ENCODE peak calls at places on chromosomes 11 and 22, in ten cellular contexts. One of them, this sample, is unnamed.
A peak's percentile ranks its signal among the peaks of the same experiment; 100 is the strongest.

GRCh38 chr11:10922944-10923343 is 65.1 kb upstream of the ZBED5 start:
- DNase-seq in NCI-H748 treated with DMSO at 0.1 percent for 48 hours: no peak
- DNase-seq in T follicular helper cell: no peak
- DNase-seq in activated naive CD4-positive, alpha-beta T cell treated with Interleukin-2 at 50 U/mL for 16 hours: no peak
- DNase-seq in coronary artery: no peak
- DNase-seq in GM04504: no peak
- DNase-seq in ELF-1: no peak
- DNase-seq in activated T-cell treated with anti-CD3 and anti-CD28 coated beads for 1 hour: no peak
- DNase-seq in stimulated activated naive B cell treated with anti-CD40 and anti-IgM and Interleukin-4, amounts not matched to agents 10 μg/mL and 1 μg/mL and 100 μg/mL, for 72 hours: no peak
- DNase-seq in T-helper 1 cell: no peak
- DNase-seq in this sample: no peak

GRCh38 chr11:134046681-134047449 is 22.0 kb upstream of the JAM3 start:
- DNase-seq in NCI-H748 treated with DMSO at 0.1 percent for 48 hours: no peak
- DNase-seq in T follicular helper cell: no peak
- DNase-seq in activated naive CD4-positive, alpha-beta T cell treated with Interleukin-2 at 50 U/mL for 16 hours: no peak
- DNase-seq in coronary artery: no peak
- DNase-seq in GM04504: no peak
- DNase-seq in ELF-1: no peak
- DNase-seq in activated T-cell treated with anti-CD3 and anti-CD28 coated beads for 1 hour: no peak
- DNase-seq in stimulated activated naive B cell treated with anti-CD40 and anti-IgM and Interleukin-4, amounts not matched to agents 10 μg/mL and 1 μg/mL and 100 μg/mL, for 72 hours: no peak
- DNase-seq in T-helper 1 cell: no peak
- DNase-seq in this sample: no peak

GRCh38 chr22:34001701-34002466 is 81.6 kb upstream of the LARGE1 start:
- DNase-seq in NCI-H748 treated with DMSO at 0.1 percent for 48 hours: no peak
- DNase-seq in T follicular helper cell: no peak
- DNase-seq in activated naive CD4-positive, alpha-beta T cell treated with Interleukin-2 at 50 U/mL for 16 hours: no peak
- DNase-seq in coronary artery: no peak
- DNase-seq in GM04504: no peak
- DNase-seq in ELF-1: no peak
- DNase-seq in activated T-cell treated with anti-CD3 and anti-CD28 coated beads for 1 hour: no peak
- DNase-seq in stimulated activated naive B cell treated with anti-CD40 and anti-IgM and Interleukin-4, amounts not matched to agents 10 μg/mL and 1 μg/mL and 100 μg/mL, for 72 hours: no peak
- DNase-seq in T-helper 1 cell: no peak
- DNase-seq in this sample: no peak

GRCh38 chr22:39170825-39171622 is 18.5 kb upstream of the CBX7 start:
- DNase-seq in NCI-H748 treated with DMSO at 0.1 percent for 48 hours: peak; percentile 43
- DNase-seq in T follicular helper cell: peak; percentile 68
- DNase-seq in activated naive CD4-positive, alpha-beta T cell treated with Interleukin-2 at 50 U/mL for 16 hours: peak; percentile 85
- DNase-seq in coronary artery: peak; percentile 84
- DNase-seq in GM04504: no peak
- DNase-seq in ELF-1: peak; percentile 91
- DNase-seq in activated T-cell treated with anti-CD3 and anti-CD28 coated beads for 1 hour: peak; percentile 79
- DNase-seq in stimulated activated naive B cell treated with anti-CD40 and anti-IgM and Interleukin-4, amounts not matched to agents 10 μg/mL and 1 μg/mL and 100 μg/mL, for 72 hours: peak; percentile 76
- DNase-seq in T-helper 1 cell: peak; percentile 75
- DNase-seq in this sample: peak; percentile 86

GRCh38 chr11:124605719-124606118 is 5.5 kb upstream of the PANX3 start:
- DNase-seq in NCI-H748 treated with DMSO at 0.1 percent for 48 hours: no peak
- DNase-seq in T follicular helper cell: no peak
- DNase-seq in activated naive CD4-positive, alpha-beta T cell treated with Interleukin-2 at 50 U/mL for 16 hours: no peak
- DNase-seq in coronary artery: no peak
- DNase-seq in GM04504: no peak
- DNase-seq in ELF-1: no peak
- DNase-seq in activated T-cell treated with anti-CD3 and anti-CD28 coated beads for 1 hour: no peak
- DNase-seq in stimulated activated naive B cell treated with anti-CD40 and anti-IgM and Interleukin-4, amounts not matched to agents 10 μg/mL and 1 μg/mL and 100 μg/mL, for 72 hours: no peak
- DNase-seq in T-helper 1 cell: no peak
- DNase-seq in this sample: no peak

GRCh38 chr11:62602141-62603071 is 741 bp upstream of the MTA2 start:
- DNase-seq in NCI-H748 treated with DMSO at 0.1 percent for 48 hours: peak; percentile 71
- DNase-seq in T follicular helper cell: no peak
- DNase-seq in activated naive CD4-positive, alpha-beta T cell treated with Interleukin-2 at 50 U/mL for 16 hours: no peak
- DNase-seq in coronary artery: peak; percentile 87
- DNase-seq in GM04504: no peak
- DNase-seq in ELF-1: peak; percentile 69
- DNase-seq in activated T-cell treated with anti-CD3 and anti-CD28 coated beads for 1 hour: no peak
- DNase-seq in stimulated activated naive B cell treated with anti-CD40 and anti-IgM and Interleukin-4, amounts not matched to agents 10 μg/mL and 1 μg/mL and 100 μg/mL, for 72 hours: peak; percentile 23
- DNase-seq in T-helper 1 cell: no peak
- DNase-seq in this sample: no peak

GRCh38 chr11:28964811-28965210 is 856.6 kb downstream of the METTL15 start:
- DNase-seq in NCI-H748 treated with DMSO at 0.1 percent for 48 hours: no peak
- DNase-seq in T follicular helper cell: no peak
- DNase-seq in activated naive CD4-positive, alpha-beta T cell treated with Interleukin-2 at 50 U/mL for 16 hours: no peak
- DNase-seq in coronary artery: no peak
- DNase-seq in GM04504: no peak
- DNase-seq in ELF-1: no peak
- DNase-seq in activated T-cell treated with anti-CD3 and anti-CD28 coated beads for 1 hour: no peak
- DNase-seq in stimulated activated naive B cell treated with anti-CD40 and anti-IgM and Interleukin-4, amounts not matched to agents 10 μg/mL and 1 μg/mL and 100 μg/mL, for 72 hours: no peak
- DNase-seq in T-helper 1 cell: no peak
- DNase-seq in this sample: no peak

GRCh38 chr11:117195208-117195607 is 4.0 kb upstream of the TAGLN start:
- DNase-seq in NCI-H748 treated with DMSO at 0.1 percent for 48 hours: no peak
- DNase-seq in T follicular helper cell: no peak
- DNase-seq in activated naive CD4-positive, alpha-beta T cell treated with Interleukin-2 at 50 U/mL for 16 hours: no peak
- DNase-seq in coronary artery: no peak
- DNase-seq in GM04504: no peak
- DNase-seq in ELF-1: no peak
- DNase-seq in activated T-cell treated with anti-CD3 and anti-CD28 coated beads for 1 hour: no peak
- DNase-seq in stimulated activated naive B cell treated with anti-CD40 and anti-IgM and Interleukin-4, amounts not matched to agents 10 μg/mL and 1 μg/mL and 100 μg/mL, for 72 hours: no peak
- DNase-seq in T-helper 1 cell: no peak
- DNase-seq in this sample: no peak

GRCh38 chr11:47551086-47551485 is 1.8 kb downstream of the CELF1 start:
- DNase-seq in NCI-H748 treated with DMSO at 0.1 percent for 48 hours: no peak
- DNase-seq in T follicular helper cell: no peak
- DNase-seq in activated naive CD4-positive, alpha-beta T cell treated with Interleukin-2 at 50 U/mL for 16 hours: no peak
- DNase-seq in coronary artery: no peak
- DNase-seq in GM04504: no peak
- DNase-seq in ELF-1: peak; percentile 31
- DNase-seq in activated T-cell treated with anti-CD3 and anti-CD28 coated beads for 1 hour: no peak
- DNase-seq in stimulated activated naive B cell treated with anti-CD40 and anti-IgM and Interleukin-4, amounts not matched to agents 10 μg/mL and 1 μg/mL and 100 μg/mL, for 72 hours: no peak
- DNase-seq in T-helper 1 cell: no peak
- DNase-seq in this sample: no peak

GRCh38 chr11:95299078-95299611 is 68.1 kb upstream of the SESN3 start:
- DNase-seq in NCI-H748 treated with DMSO at 0.1 percent for 48 hours: peak; percentile 47
- DNase-seq in T follicular helper cell: no peak
- DNase-seq in activated naive CD4-positive, alpha-beta T cell treated with Interleukin-2 at 50 U/mL for 16 hours: peak; percentile 6
- DNase-seq in coronary artery: no peak
- DNase-seq in GM04504: no peak
- DNase-seq in ELF-1: no peak
- DNase-seq in activated T-cell treated with anti-CD3 and anti-CD28 coated beads for 1 hour: no peak
- DNase-seq in stimulated activated naive B cell treated with anti-CD40 and anti-IgM and Interleukin-4, amounts not matched to agents 10 μg/mL and 1 μg/mL and 100 μg/mL, for 72 hours: no peak
- DNase-seq in T-helper 1 cell: no peak
- DNase-seq in this sample: no peak

This sample was measured in activated CD4-positive, alpha-beta memory T cell treated with anti-CD3 and anti-CD28 coated beads, Interleukin-2, amount 10 ng/mL, durations not matched to agents 7 days and 5 days.